ENCODE peak calls at places on chromosomes 16 and 17, in nine cellular contexts. K is progenitor cell of endocrine pancreas; W is cardiac fibroblast; Y is fibroblast of mammary gland; D is transverse colon; M is A549; T is hepatocyte; B is CD8-positive, alpha-beta T cell; Z is Caco-2. J is an unnamed sample.

GRCh38 chr17:78580277-78580804 is 3.1 kb upstream of the DNAH17 start:
- DNase-seq in W (no peak), M (no peak), B (no peak), Y (no peak), T (no peak), Z (no peak), K (no peak), D (peak), J (no peak)

GRCh38 chr17:46198233-46198632 is 5.0 kb upstream of the KANSL1 start:
- DNase-seq in W (no peak), K (no peak), Z (no peak), T (no peak), Y (no peak), D (no peak), M (no peak), B (no peak), J (no peak)

GRCh38 chr17:60524463-60525346 is 1.3 kb downstream of the APPBP2 start:
- DNase-seq in D (no peak), Y (peak), B (no peak), K (no peak), T (peak), W (peak), Z (no peak), M (no peak), J (no peak)

GRCh38 chr16:52953215-52953614 is 99.5 kb downstream of the CHD9NB start:
- DNase-seq in Y (no peak), D (peak), M (no peak), Z (no peak), T (no peak), W (no peak), B (no peak), K (no peak), J (no peak)

GRCh38 chr16:799948-800833 is at the start of gene GNG13:
- DNase-seq in D (no peak), Z (no peak), B (no peak), W (no peak), M (no peak), K (no peak), Y (no peak), T (no peak), J (no peak)

GRCh38 chr16:59543641-59544040 is 809.5 kb upstream of the GOT2 start:
- DNase-seq in W (peak), B (no peak), D (no peak), M (no peak), Y (peak), T (no peak), K (no peak), Z (no peak), J (peak)

GRCh38 chr16:4231367-4231766 is 10.5 kb downstream of the SRL start:
- DNase-seq in K (no peak), D (no peak), M (no peak), T (no peak), Y (no peak), B (no peak), Z (no peak), W (no peak), J (no peak)

GRCh38 chr17:67221062-67221998 is 23.7 kb downstream of the HELZ start:
- DNase-seq in K (no peak), Y (peak), D (no peak), M (peak), W (peak), T (peak), B (no peak), Z (peak), J (no peak)

GRCh38 chr16:84500531-84500930 is 3.9 kb downstream of the MEAK7 start:
- DNase-seq in D (no peak), K (no peak), B (no peak), Z (peak), T (peak), W (no peak), M (no peak), Y (no peak), J (no peak)

GRCh38 chr16:79050063-79050462 is 550.5 kb downstream of the MAF start:
- DNase-seq in B (no peak), M (no peak), W (no peak), T (no peak), Z (no peak), D (no peak), K (no peak), Y (no peak), J (no peak)

DNA sequence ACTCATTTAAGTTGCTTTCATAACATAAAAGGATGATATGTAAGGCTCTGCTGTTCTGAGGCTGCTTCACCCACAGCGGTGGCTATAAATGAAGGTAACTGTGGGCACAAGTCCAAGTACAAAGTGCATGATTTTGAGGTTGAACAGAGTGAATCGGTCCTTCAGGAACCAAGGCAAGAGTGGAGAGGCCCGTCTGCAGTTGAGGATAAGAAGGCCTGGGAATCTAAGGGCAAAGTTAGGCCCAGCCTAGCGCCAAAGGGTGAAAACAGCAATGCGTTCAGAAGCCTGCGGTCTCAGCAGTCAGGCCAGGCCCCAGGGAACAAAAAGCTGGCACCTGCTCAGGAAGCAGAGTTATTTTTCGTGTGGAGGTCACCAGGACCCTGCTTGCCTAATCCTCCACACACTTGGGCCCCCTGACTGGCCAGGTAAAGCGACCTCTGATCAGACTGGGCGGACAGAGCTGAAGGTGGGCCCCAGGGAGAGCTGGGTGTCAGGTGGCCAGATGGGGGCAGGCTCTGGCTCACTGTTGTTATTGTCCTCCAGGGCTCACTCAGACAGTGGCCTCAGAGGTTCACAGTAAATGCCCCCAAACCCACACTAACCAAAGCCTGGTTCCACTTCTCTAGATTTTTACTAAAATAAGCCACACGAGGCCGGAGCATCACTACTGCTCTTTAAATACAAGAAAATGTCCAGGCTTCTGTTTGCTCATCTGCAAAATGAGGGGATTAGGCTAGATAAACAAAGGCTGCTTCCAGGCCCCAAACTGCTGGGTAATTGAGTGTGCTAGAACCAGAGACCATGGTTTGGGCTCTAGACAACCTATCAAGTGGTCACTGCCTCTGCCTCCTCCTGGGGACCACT is 46.4 kb downstream of the TEX2 start:
- DNase-seq in Z (peak), Y (peak), T (peak), M (no peak), W (peak), K (no peak), D (peak), B (no peak), J (peak)
- TF ChIP-seq CTCF in Z (peak), Y (no peak), T (peak), M (no peak), W (no peak), K (peak), D (no peak), B (no peak), J (peak)

GRCh38 chr16:80084163-80084562 is 456.6 kb upstream of the DYNLRB2 start:
- DNase-seq in D (no peak), B (no peak), Y (no peak), T (no peak), W (no peak), Z (no peak), M (no peak), K (no peak), J (no peak)

GRCh38 chr16:80081851-80082250 is 458.9 kb upstream of the DYNLRB2 start:
- DNase-seq in Y (no peak), B (no peak), T (peak), W (no peak), D (no peak), Z (peak), K (no peak), M (no peak), J (no peak)

GRCh38 chr16:80085606-80086005 is 455.2 kb upstream of the DYNLRB2 start:
- DNase-seq in T (no peak), K (no peak), W (no peak), D (no peak), M (no peak), Y (no peak), Z (no peak), B (no peak), J (no peak)

GRCh38 chr16:80080287-80080851 is 460.4 kb upstream of the DYNLRB2 start:
- DNase-seq in D (no peak), Z (no peak), B (no peak), Y (no peak), W (no peak), K (no peak), M (no peak), T (peak), J (no peak)

DNA sequence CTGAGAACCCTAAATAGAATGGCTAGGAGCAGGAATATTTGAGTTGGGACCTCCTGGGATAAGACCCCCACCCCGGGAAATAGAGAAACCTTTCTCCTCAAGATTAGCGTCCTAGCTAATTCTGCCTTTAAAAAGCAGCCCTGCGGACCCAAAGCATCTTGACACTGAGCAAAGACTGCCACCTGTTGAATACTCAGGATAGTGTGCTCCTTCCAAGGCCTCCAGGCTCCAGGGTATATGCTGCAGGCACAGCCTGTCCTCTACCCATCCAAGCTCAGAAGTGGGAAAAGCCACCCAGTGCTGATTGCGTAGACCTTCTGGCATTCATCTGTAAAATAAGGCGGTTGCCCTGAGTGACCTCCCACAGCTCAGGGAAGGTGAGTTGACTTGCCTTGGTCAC is 456.2 kb upstream of the DYNLRB2 start:
- DNase-seq in M (peak), Z (peak), W (peak), B (no peak), T (peak), K (no peak), D (peak), Y (peak), J (peak)
- TF ChIP-seq CTCF in M (peak), Z (peak), W (peak), B (no peak), T (peak), K (peak), D (peak), Y (peak), J (peak)

GRCh38 chr17:3660311-3660891 is 8.0 kb downstream of the TAX1BP3 start:
- DNase-seq in Z (no peak), W (no peak), K (no peak), M (no peak), Y (no peak), T (no peak), B (no peak), D (no peak), J (no peak)

GRCh38 chr17:3666516-3666915 is 1.9 kb downstream of the TAX1BP3 start:
- DNase-seq in K (no peak), B (no peak), D (no peak), Z (no peak), M (no peak), W (no peak), T (no peak), Y (no peak), J (no peak)

GRCh38 chr17:3659541-3660111 is 8.8 kb downstream of the TAX1BP3 start:
- DNase-seq in Z (no peak), T (peak), W (peak), K (no peak), M (peak), D (peak), Y (peak), B (no peak), J (no peak)

GRCh38 chr17:3665834-3666233 is 2.5 kb downstream of the TAX1BP3 start:
- DNase-seq in M (no peak), Z (no peak), Y (no peak), D (no peak), T (no peak), W (no peak), K (no peak), B (no peak), J (no peak)

GRCh38 chr17:3663102-3664011 is 5.0 kb downstream of the TAX1BP3 start:
- DNase-seq in T (no peak), W (no peak), Y (no peak), M (no peak), B (no peak), K (no peak), Z (no peak), D (no peak), J (no peak)
- TF ChIP-seq CTCF in T (no peak), W (no peak), Y (no peak), M (no peak), B (no peak), K (no peak), Z (no peak), D (no peak), J (no peak)

GRCh38 chr17:82647593-82648164 is 565 bp downstream of the WDR45B start:
- DNase-seq in M (peak), B (peak), W (no peak), D (peak), Z (no peak), Y (no peak), K (peak), T (peak), J (no peak)
- TF ChIP-seq CTCF in M (no peak), B (peak), W (peak), D (no peak), Z (peak), Y (no peak), K (peak), T (no peak), J (no peak)

GRCh38 chr17:74921769-74922168 is 1.3 kb downstream of the USH1G start:
- DNase-seq in Z (no peak), T (peak), D (no peak), Y (no peak), B (no peak), M (no peak), K (no peak), W (no peak), J (no peak)

GRCh38 chr17:74924250-74924948 is at the start of gene OTOP2:
- DNase-seq in Z (no peak), B (no peak), T (peak), K (no peak), Y (no peak), D (peak), M (no peak), W (no peak), J (no peak)

GRCh38 chr17:74922172-74922571 is 883 bp downstream of the USH1G start:
- DNase-seq in Z (no peak), B (no peak), K (no peak), D (no peak), M (no peak), T (peak), Y (no peak), W (no peak), J (no peak)

GRCh38 chr17:74923538-74924249 is 379 bp upstream of the OTOP2 start:
- DNase-seq in Y (peak), K (peak), W (peak), D (peak), M (peak), Z (peak), B (peak), T (peak), J (no peak)

DNA sequence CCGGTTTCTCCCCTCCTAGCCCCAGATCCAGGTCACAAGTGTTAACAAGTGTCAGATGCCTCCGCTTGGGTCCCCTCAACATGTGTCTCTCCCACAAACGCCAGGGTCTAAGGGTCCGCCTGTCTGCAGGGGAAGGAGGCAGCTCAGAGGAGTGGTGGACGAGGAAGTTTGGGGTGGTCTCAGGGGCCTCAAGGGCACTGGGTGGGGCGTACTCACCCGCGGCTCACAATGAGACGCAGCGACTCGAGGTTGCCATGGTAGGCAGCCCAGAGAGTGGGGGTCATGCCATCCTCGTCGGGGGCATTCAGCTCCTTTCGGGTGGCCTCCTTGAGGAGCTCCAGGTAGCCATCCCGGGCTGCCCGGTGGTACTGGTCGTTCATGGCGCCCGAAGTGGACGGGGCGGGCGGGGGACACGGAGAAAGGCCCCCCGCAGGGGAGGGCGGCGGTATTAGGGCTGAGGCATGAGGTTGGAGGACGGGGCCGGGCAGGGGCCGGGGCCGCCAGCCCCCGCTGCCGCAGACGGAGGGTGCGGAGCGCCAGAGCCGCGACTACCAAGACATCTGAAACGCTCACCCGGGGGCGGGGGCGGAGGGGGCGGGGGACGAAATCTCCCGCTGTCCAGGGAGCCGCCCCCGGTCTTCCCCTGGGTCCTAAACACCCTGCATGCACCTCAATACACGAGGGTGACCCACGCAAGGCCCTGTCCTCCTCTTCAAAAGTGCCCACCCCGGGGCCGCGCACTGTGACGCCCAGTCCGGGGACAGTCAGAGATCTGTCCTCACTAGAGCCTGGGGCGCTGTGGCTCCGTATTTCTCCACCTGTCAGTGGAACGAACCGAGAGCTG is at the start of gene USH1G:
- DNase-seq in D (peak), W (no peak), T (peak), M (no peak), Y (no peak), Z (no peak), K (no peak), B (no peak), J (no peak)
- TF ChIP-seq CTCF in D (no peak), W (no peak), T (no peak), M (no peak), Y (no peak), Z (no peak), K (no peak), B (no peak), J (no peak)

GRCh38 chr16:89945654-89946053 is 2.9 kb upstream of the DEF8 start:
- DNase-seq in T (no peak), W (no peak), M (no peak), K (no peak), Y (no peak), B (no peak), D (no peak), Z (no peak), J (no peak)
- TF ChIP-seq CTCF in T (no peak), W (no peak), M (no peak), K (peak), Y (no peak), B (no peak), D (no peak), Z (no peak), J (no peak)